ENCODE peak calls at places on chromosomes 4 and X, in nine cellular contexts. A is cardiac muscle cell; P is transverse colon; K is A549; V is psoas muscle; R is CD8-positive, alpha-beta memory T cell; B is CD4-positive, alpha-beta memory T cell; E is tibial artery; U is heart right ventricle. L is an unnamed sample.

GRCh38 chr4:47010347-47011188 is 17.2 kb upstream of the GABRA4 start:
- DNase-seq in U (no peak), P (no peak), V (no peak), A (no peak), B (peak; percentile 22), R (peak; percentile 23), K (no peak), E (no peak), L (no peak)

GRCh38 chrX:124902953-124903352 is 416.7 kb upstream of the TEX13C start:
- DNase-seq in B (no peak), A (no peak), R (no peak), P (no peak), V (no peak), U (no peak), K (no peak), E (no peak), L (no peak)

GRCh38 chr4:185020293-185020808 is 2.1 kb downstream of the HELT start:
- DNase-seq in A (peak; percentile 35), R (no peak), U (no peak), V (no peak), E (no peak), K (peak; percentile 65), P (no peak), B (no peak), L (no peak)

GRCh38 chr4:148081267-148081666 is 349.4 kb downstream of the ARHGAP10 start:
- DNase-seq in V (no peak), R (no peak), A (no peak), K (no peak), B (no peak), P (no peak), U (no peak), E (no peak), L (peak; percentile 15)

GRCh38 chr4:8066336-8066931 is 92.2 kb downstream of the ABLIM2 start:
- DNase-seq in U (no peak), R (no peak), E (no peak), K (no peak), B (no peak), V (no peak), P (no peak), A (no peak), L (no peak)

GRCh38 chr4:1060646-1061371 is 49.4 kb downstream of the FGFRL1 start:
- DNase-seq in A (no peak), V (no peak), E (no peak), K (no peak), U (no peak), P (no peak), B (no peak), R (no peak), L (peak; percentile 29)

GRCh38 chr4:94523033-94523590 is 71.4 kb downstream of the PDLIM5 start:
- DNase-seq in R (no peak), A (peak; percentile 41), V (no peak), B (no peak), K (no peak), E (no peak), P (no peak), U (no peak), L (no peak)

GRCh38 chrX:36214924-36215323 is 295.4 kb downstream of the CFAP47 start:
- DNase-seq in B (no peak), V (no peak), E (no peak), K (no peak), A (no peak), P (no peak), R (no peak), U (no peak), L (no peak)

GRCh38 chr4:142567199-142567598 is 278.9 kb downstream of the INPP4B start:
- DNase-seq in K (peak; percentile 47), E (no peak), R (peak; percentile 44), U (no peak), A (no peak), P (peak; percentile 35), V (no peak), B (peak; percentile 69), L (peak; percentile 33)

GRCh38 chr4:57020467-57021101 is 41.9 kb downstream of the POLR2B start:
- DNase-seq in P (no peak), A (peak; percentile 88), K (peak; percentile 17), V (no peak), E (no peak), R (no peak), U (no peak), B (no peak), L (no peak)

GRCh38 chr4:159077702-159078495 is 25.0 kb upstream of the RAPGEF2 start:
- DNase-seq in R (peak; percentile 18), K (no peak), A (peak; percentile 3), P (no peak), E (no peak), V (no peak), B (peak; percentile 12), U (no peak), L (no peak)

GRCh38 chr4:133320576-133321170 is 171.6 kb downstream of the PCDH10 start:
- DNase-seq in P (no peak), U (no peak), V (no peak), A (peak; percentile 56), E (no peak), K (peak; percentile 29), R (no peak), B (no peak), L (no peak)

GRCh38 chrX:41122664-41123257 is 37.5 kb downstream of the USP9X start:
- DNase-seq in V (no peak), P (no peak), A (no peak), R (no peak), K (no peak), B (no peak), U (no peak), E (no peak), L (no peak)

GRCh38 chrX:41121766-41122165 is 36.5 kb downstream of the USP9X start:
- DNase-seq in E (no peak), U (no peak), B (no peak), P (no peak), A (no peak), V (no peak), R (no peak), K (no peak), L (no peak)

GRCh38 chrX:41119803-41120202 is 34.6 kb downstream of the USP9X start:
- DNase-seq in K (no peak), A (no peak), V (no peak), P (no peak), E (no peak), B (no peak), R (no peak), U (no peak), L (no peak)

GRCh38 chrX:41118156-41118555 is 32.9 kb downstream of the USP9X start:
- DNase-seq in V (no peak), R (no peak), B (no peak), K (no peak), U (no peak), A (no peak), E (no peak), P (no peak), L (no peak)

DNA sequence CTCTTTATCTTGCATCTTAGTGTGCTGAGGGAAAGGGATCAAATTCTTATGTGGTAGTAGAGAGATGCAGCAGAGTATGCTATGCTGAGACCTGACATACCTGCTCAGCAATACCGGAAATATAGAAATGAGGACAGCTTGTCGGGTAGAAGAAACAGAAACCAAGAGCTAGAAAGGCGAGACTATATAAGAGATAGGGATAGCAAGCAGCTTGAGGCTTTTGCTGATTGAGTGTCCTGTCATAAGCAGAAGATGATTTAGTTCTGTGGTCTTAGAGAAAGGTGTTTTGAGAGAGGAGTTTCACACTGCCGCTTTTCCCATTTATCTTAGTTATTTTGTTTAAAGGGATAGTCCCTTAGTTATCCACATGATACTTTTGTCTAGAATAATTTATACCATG is 31.7 kb downstream of the USP9X start:
- DNase-seq in K (no peak), P (no peak), V (no peak), R (peak; percentile 46), B (peak; percentile 50), U (no peak), A (no peak), E (no peak), L (no peak)
- H3K4me1 ChIP-seq in K (peaks cover 53% of the 10 kb centered on the region), P (peaks cover 29% of the 10 kb centered on the region), V (peaks cover 33% of the 10 kb centered on the region), R (peaks cover 36% of the 10 kb centered on the region), B (peaks cover 82% of the 10 kb centered on the region), U (peaks cover 59% of the 10 kb centered on the region), A (no peaks in the 10 kb centered on the region), E (peaks cover 63% of the 10 kb centered on the region), L (no peaks in the 10 kb centered on the region)

DNA sequence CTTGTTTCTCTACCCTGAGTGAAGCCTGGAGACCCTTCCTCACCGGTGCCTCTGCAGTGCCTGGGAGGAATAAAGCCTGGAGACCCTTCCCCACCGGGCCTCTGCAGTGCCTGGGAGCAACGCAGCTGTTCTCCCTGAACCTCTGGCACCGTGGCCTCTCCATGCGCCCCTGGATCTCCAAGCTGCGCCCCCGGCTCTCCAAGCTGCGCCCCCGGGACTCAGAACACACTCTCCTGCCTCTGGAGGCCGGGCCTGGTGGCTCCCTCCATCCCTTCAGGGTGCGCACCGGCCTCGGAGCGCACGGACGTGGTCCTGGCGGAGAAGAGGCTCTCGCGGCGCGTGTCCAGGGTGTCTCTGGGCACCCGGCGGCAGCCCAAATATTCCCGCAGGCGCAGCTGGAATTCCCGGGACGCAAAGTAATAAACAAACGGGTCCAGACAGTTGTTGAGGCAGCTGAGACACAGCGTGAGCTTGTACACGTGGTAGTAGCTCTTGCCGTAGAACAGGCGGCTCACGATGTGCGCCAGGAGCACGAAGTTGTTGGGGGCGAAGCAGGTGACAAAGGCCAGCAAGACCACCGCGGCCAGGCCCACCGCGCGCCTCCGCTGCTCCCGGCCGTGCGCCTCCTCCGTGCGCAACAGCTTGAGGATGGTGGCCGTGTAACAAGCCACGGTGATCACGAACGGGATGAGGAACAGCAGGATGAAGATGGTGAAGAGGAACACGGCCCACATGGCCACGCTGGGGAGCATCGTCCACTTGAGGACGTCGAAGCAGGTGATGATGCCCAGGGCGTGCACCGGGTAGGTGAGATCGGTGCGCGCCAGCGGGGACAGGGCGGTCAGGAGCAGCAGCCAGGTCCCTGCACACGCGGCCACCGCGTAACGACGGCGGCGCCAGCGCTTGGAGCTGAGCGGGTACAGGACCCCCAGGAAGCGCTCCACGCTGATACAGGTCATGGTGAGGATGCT is 12.8 kb upstream of the ASMTL start:
- DNase-seq in A (no peak), P (no peak), K (no peak), V (no peak), U (no peak), R (no peak), B (no peak), E (peak; percentile 11), L (no peak)
- H3K4me1 ChIP-seq in A (no peaks in the 10 kb centered on the region), P (no peaks in the 10 kb centered on the region), K (peaks cover 15% of the 10 kb centered on the region), V (no peaks in the 10 kb centered on the region), U (peaks cover 10% of the 10 kb centered on the region), R (peaks cover 78% of the 10 kb centered on the region), B (peaks cover 87% of the 10 kb centered on the region), E (no peaks in the 10 kb centered on the region), L (peaks cover 17% of the 10 kb centered on the region)

GRCh38 chrX:154072192-154072591 is 25.3 kb downstream of the MECP2 start:
- DNase-seq in K (no peak), B (no peak), R (no peak), P (no peak), V (no peak), E (no peak), U (no peak), A (no peak), L (no peak)
- H3K4me1 ChIP-seq in K (peaks cover 21% of the 10 kb centered on the region), B (peaks cover 73% of the 10 kb centered on the region), R (peaks cover 41% of the 10 kb centered on the region), P (no peaks in the 10 kb centered on the region), V (peaks cover 19% of the 10 kb centered on the region), E (peaks cover 55% of the 10 kb centered on the region), U (peaks cover 49% of the 10 kb centered on the region), A (peaks cover 5% of the 10 kb centered on the region), L (no peaks in the 10 kb centered on the region)

DNA sequence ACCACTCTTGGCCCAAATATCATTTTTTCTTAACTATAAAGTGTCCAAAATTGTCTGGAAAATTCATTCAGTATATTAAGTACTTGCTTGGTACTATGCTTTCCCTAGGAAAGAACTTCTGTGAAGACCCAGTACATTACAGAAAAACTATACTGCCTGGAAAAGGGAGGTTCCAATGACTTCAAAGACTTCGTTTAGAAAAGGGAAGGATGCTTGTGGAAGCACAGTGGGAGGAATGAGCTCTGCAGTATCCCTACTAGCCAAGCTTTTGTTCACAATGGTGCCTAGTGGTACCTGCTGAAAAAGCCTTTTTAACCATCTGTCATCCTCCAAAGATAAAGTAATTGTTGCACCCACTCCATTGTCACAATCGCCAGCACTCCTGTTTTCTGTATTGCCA is 7.2 kb downstream of the TEC start:
- DNase-seq in A (no peak), U (no peak), V (no peak), P (no peak), R (no peak), K (no peak), E (no peak), B (no peak), L (no peak)
- H3K4me1 ChIP-seq in A (peaks cover under 1% of the 10 kb centered on the region), U (no peaks in the 10 kb centered on the region), V (no peaks in the 10 kb centered on the region), P (peaks cover 6% of the 10 kb centered on the region), R (no peaks in the 10 kb centered on the region), K (no peaks in the 10 kb centered on the region), E (no peaks in the 10 kb centered on the region), B (no peaks in the 10 kb centered on the region), L (no peaks in the 10 kb centered on the region)

L was measured in Peyer's patch.